ENCODE peak calls at places on chromosomes 7 and 10, in four cellular contexts. H is HepG2, S is GM12878, G is K562. M is an unnamed sample.

GRCh38 chr10:62817763-62818425 is 1.7 kb upstream of the EGR2 start:
- DNase-seq in G (peak), H (peak), S (no peak), M (peak)

GRCh38 chr10:116001266-116001857 is 271.6 kb downstream of the GFRA1 start:
- DNase-seq in H (no peak), S (no peak), G (no peak), M (peak)

GRCh38 chr7:143295870-143296269 is 7.7 kb downstream of the CASP2 start:
- DNase-seq in S (no peak), H (no peak), G (no peak), M (no peak)

GRCh38 chr10:92242910-92243671 is 47.8 kb downstream of the CPEB3 start:
- DNase-seq in S (no peak), G (peak), H (peak), M (peak)

GRCh38 chr7:43791-44540 is 148.4 kb upstream of the FAM20C start:
- DNase-seq in H (no peak), S (no peak), G (no peak), M (no peak)

GRCh38 chr7:84412161-84412969 is 217.8 kb upstream of the SEMA3A start:
- DNase-seq in G (no peak), H (peak), S (no peak), M (no peak)

GRCh38 chr10:47359101-47359500 is 10.9 kb downstream of the RBP3 start:
- DNase-seq in S (no peak), G (no peak), H (no peak), M (no peak)

GRCh38 chr10:88110355-88110754 is 246.9 kb downstream of the PTEN start:
- DNase-seq in G (no peak), H (no peak), S (no peak), M (no peak)

GRCh38 chr7:105951597-105951996 is 11.5 kb upstream of the CDHR3 start:
- DNase-seq in H (no peak), G (no peak), S (no peak), M (no peak)

GRCh38 chr7:46559194-46559576 is 638.1 kb upstream of the IGFBP3 start:
- DNase-seq in H (no peak), S (no peak), G (no peak), M (no peak)

GRCh38 chr7:154927624-154928125 is 75.2 kb downstream of the PAXIP1 start:
- DNase-seq in H (peak), G (peak), S (peak), M (peak)

GRCh38 chr10:72267819-72268404 is 5.8 kb upstream of the DDIT4 start:
- DNase-seq in G (no peak), H (no peak), S (no peak), M (no peak)

GRCh38 chr7:36606442-36607205 is 117.7 kb downstream of the AOAH start:
- DNase-seq in H (no peak), S (no peak), G (no peak), M (no peak)
- TF ChIP-seq SP1 in H (no peak), S (no peak), G (no peak), M (no peak)

GRCh38 chr7:3597243-3597642 is 296.2 kb downstream of the SDK1 start:
- DNase-seq in G (no peak), S (no peak), H (no peak), M (no peak)
- TF ChIP-seq TARDBP in G (no peak), S (no peak), H (no peak), M (no peak)

GRCh38 chr10:34727595-34728033 is 87.5 kb downstream of the PARD3 start:
- DNase-seq in G (no peak), H (peak), S (no peak), M (no peak)
- TF ChIP-seq SP1 in G (no peak), H (no peak), S (no peak), M (no peak)

DNA sequence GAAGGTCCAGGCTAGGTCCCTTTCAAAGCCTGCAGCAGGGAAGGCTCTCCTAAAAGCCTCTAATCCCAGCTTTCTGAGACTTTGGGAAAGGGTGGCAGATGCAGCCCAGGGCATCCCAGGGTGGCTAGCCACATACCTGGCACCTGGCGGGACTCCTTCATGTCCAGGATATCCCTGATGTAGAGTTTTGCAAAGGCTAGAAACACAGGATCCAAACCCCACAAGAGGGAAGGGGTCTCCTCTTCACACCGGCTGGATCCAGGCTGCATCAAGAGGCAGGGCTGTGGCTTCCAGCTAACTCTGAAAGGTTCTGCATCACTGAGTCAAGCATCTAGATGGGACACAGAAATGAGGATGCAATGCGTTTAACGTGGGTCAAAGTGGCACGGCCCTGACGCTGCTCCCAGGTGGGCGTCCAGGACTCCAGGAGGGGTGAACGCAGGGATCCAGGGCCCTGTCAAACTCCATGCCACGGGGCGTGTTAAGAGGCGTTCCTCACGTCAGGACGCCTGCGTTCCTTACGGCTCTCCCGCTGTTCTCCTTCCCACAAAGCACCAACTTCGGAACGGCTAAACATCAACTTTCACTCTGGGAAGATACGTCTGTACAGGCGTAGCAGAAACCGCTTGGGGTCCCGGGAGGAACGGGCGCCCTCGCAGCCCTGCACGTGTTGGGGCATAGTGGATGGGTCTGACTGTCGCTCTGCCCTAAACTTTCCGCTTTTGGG is 495 bp downstream of the STN1 start:
- DNase-seq in S (no peak), G (peak), H (peak), M (peak)
- TF ChIP-seq TARDBP in S (no peak), G (no peak), H (no peak), M (no peak)

DNA sequence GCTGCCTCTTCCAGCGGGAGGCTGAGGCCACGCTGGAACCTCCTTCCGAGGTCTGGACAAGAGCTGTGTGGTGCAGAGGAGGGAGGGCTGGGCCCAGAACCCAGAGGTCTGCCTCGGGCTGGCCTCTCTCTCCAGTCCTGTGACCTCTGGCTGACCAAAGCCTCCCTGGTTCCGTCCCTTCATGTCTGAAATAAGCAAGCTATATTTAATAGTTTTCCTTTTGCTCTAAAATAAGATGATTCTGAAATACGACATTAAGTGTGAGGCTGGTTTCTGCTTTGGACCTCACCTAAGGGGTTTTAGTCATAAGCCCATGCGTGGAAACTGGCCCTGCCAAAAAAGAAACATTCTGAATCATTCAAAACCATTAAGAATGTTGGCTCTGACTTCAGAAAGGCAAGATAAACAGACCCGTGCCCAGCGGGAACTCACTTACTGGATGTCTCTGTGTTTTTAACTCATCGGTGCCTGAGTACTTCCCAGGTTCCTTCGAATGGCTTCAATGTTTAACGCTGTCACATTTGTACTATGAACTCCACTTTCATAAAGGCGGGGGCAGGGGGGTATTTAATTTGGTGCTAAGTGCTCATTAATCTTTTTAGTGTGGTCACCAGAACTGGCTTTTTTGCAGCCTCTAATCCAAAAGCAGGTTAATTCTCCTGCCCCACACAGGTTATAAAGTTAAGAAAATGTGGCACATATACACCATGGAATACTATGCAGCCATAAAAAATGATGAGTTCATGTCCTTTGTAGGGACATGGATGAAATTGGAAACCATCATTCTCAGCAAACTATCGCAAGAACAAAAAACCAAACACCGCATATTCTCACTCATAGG is 157.5 kb upstream of the KLF14 start:
- DNase-seq in H (no peak), S (no peak), G (no peak), M (no peak)
- TF ChIP-seq SP1 in H (no peak), S (no peak), G (no peak), M (no peak)